ENCODE peak calls at places on chromosome 22, in ten cellular contexts. L is GM04504; F is CD4-positive, CD25-positive, alpha-beta regulatory T cell; N is kidney tubule cell; H is T-helper 2 cell; Z is activated naive CD4-positive, alpha-beta T cell treated with anti-CD3 and anti-CD28 coated beads, Interleukin-2, amount 50 U/mL, for 16 hours; V is gastrocnemius medialis; M is right atrium auricular region; I is dorsolateral prefrontal cortex; D is Peyer's patch. W is an unnamed sample.

GRCh38 chr22:30036656-30037055 is 43.6 kb upstream of the HORMAD2 start:
- DNase-seq in N (peak; percentile 72), V (no peak), F (no peak), L (no peak), Z (no peak), I (no peak), D (no peak), H (no peak), M (no peak), W (no peak)

GRCh38 chr22:31247726-31248125 is 35.6 kb downstream of the LIMK2 start:
- DNase-seq in L (no peak), I (no peak), N (no peak), V (no peak), Z (no peak), H (no peak), D (no peak), M (no peak), F (no peak), W (no peak)

GRCh38 chr22:44359496-44360110 is 46.9 kb upstream of the SHISAL1 start:
- DNase-seq in M (no peak), H (no peak), L (no peak), F (no peak), V (no peak), N (no peak), Z (no peak), I (no peak), D (peak; percentile 30), W (no peak)

GRCh38 chr22:26065847-26066246 is 103.4 kb upstream of the SEZ6L start:
- DNase-seq in Z (no peak), F (no peak), M (no peak), N (no peak), L (no peak), I (no peak), V (no peak), H (no peak), D (no peak), W (no peak)

GRCh38 chr22:19579880-19580279 is 55.7 kb upstream of the CLDN5 start:
- DNase-seq in I (no peak), V (no peak), H (no peak), D (no peak), Z (no peak), F (no peak), L (no peak), M (no peak), N (peak; percentile 15), W (no peak)

GRCh38 chr22:21917206-21917958 is 35.3 kb downstream of the PPM1F start:
- DNase-seq in M (no peak), L (no peak), D (no peak), F (no peak), Z (no peak), N (no peak), I (no peak), V (no peak), H (no peak), W (no peak)

GRCh38 chr22:27108425-27109114 is 451.2 kb downstream of the MIAT start:
- DNase-seq in Z (no peak), N (peak; percentile 55), H (no peak), L (no peak), M (no peak), F (no peak), D (no peak), I (no peak), V (peak; percentile 23), W (no peak)

GRCh38 chr22:27885977-27886842 is 32.8 kb downstream of the PITPNB start:
- DNase-seq in V (peak; percentile 23), Z (peak; percentile 40), L (peak; percentile 77), H (peak; percentile 9), F (peak; percentile 14), I (no peak), M (no peak), N (peak; percentile 70), D (no peak), W (peak; percentile 62)

GRCh38 chr22:17781319-17782031 is 7.2 kb upstream of the BID start:
- DNase-seq in I (no peak), Z (peak; percentile 69), N (peak; percentile 89), H (no peak), L (peak; percentile 62), F (no peak), M (no peak), V (peak; percentile 36), D (no peak), W (no peak)

GRCh38 chr22:43389227-43389836 is 22.5 kb upstream of the MPPED1 start:
- DNase-seq in D (no peak), N (no peak), H (no peak), I (no peak), L (no peak), M (no peak), Z (no peak), F (no peak), V (no peak), W (no peak)

GRCh38 chr22:38864361-38865191 is 7.4 kb downstream of the CBX6 start:
- DNase-seq in L (no peak), N (no peak), H (no peak), Z (no peak), D (peak; percentile 49), F (no peak), I (peak; percentile 31), M (no peak), V (no peak), W (no peak)

GRCh38 chr22:50730013-50730891 is 7.8 kb upstream of the ACR start:
- DNase-seq in F (no peak), L (no peak), I (peak; percentile 45), Z (no peak), H (no peak), D (no peak), V (peak; percentile 6), N (no peak), M (no peak), W (no peak)

GRCh38 chr22:43829904-43830851 is 18.1 kb upstream of the EFCAB6 start:
- DNase-seq in M (peak; percentile 94), Z (no peak), F (no peak), V (peak; percentile 91), L (peak; percentile 27), N (peak; percentile 43), H (no peak), I (peak; percentile 35), D (peak; percentile 42), W (no peak)

GRCh38 chr22:21044931-21045584 is 688 bp upstream of the LRRC74B start:
- DNase-seq in F (no peak), L (peak; percentile 41), I (no peak), V (peak; percentile 73), H (no peak), Z (no peak), M (no peak), N (peak; percentile 13), D (peak; percentile 50), W (no peak)

GRCh38 chr22:28297504-28297903 is 378.4 kb upstream of the PITPNB start:
- DNase-seq in H (no peak), Z (no peak), N (no peak), V (no peak), L (no peak), M (no peak), D (no peak), I (peak; percentile 49), F (no peak), W (no peak)

GRCh38 chr22:35411112-35411511 is 11.2 kb downstream of the MCM5 start:
- DNase-seq in M (no peak), L (no peak), V (no peak), D (no peak), N (no peak), I (no peak), Z (no peak), H (no peak), F (no peak), W (peak; percentile 70)

GRCh38 chr22:46578824-46579561 is 41.2 kb upstream of the GRAMD4 start:
- DNase-seq in M (peak; percentile 84), I (peak; percentile 44), Z (peak; percentile 5), L (no peak), D (peak; percentile 76), F (no peak), V (peak; percentile 79), H (no peak), N (peak; percentile 17), W (no peak)

GRCh38 chr22:24926849-24927579 is 19.5 kb downstream of the LHFPL7 start:
- DNase-seq in M (no peak), I (no peak), H (no peak), D (no peak), V (no peak), L (no peak), N (peak; percentile 50), F (no peak), Z (no peak), W (no peak)

GRCh38 chr22:39296535-39296934 is 22.9 kb downstream of the RPL3 start:
- DNase-seq in M (no peak), V (no peak), Z (no peak), H (no peak), F (no peak), D (no peak), N (no peak), L (no peak), I (no peak), W (no peak)

GRCh38 chr22:46159212-46159611 is 8.9 kb downstream of the PPARA start:
- DNase-seq in Z (no peak), F (no peak), N (no peak), H (no peak), V (no peak), I (no peak), L (no peak), D (no peak), M (no peak), W (no peak)

GRCh38 chr22:32874330-32874729 is 72.8 kb downstream of the TIMP3 start:
- DNase-seq in M (no peak), V (no peak), Z (no peak), L (no peak), D (no peak), F (no peak), I (no peak), N (no peak), H (no peak), W (no peak)

GRCh38 chr22:30837531-30837930 is 131.0 kb downstream of the MORC2 start:
- DNase-seq in L (no peak), N (no peak), F (no peak), I (no peak), D (no peak), V (no peak), M (no peak), H (no peak), Z (no peak), W (no peak)

GRCh38 chr22:31846161-31847115 is 92.6 kb downstream of the DEPDC5 start:
- DNase-seq in N (no peak), Z (peak; percentile 13), I (no peak), L (no peak), H (no peak), D (no peak), F (no peak), V (no peak), M (no peak), W (peak; percentile 63)

GRCh38 chr22:19876941-19877625 is 22.4 kb upstream of the GNB1L start:
- DNase-seq in H (no peak), I (peak; percentile 33), V (peak; percentile 7), M (no peak), L (no peak), D (no peak), N (no peak), F (no peak), Z (peak; percentile 8), W (no peak)

GRCh38 chr22:50323900-50324299 is 2.9 kb downstream of the DENND6B start:
- DNase-seq in H (no peak), V (no peak), I (no peak), N (no peak), F (no peak), L (no peak), D (peak; percentile 31), M (no peak), Z (no peak), W (no peak)

GRCh38 chr22:45612451-45612901 is 59.2 kb upstream of the ATXN10 start:
- DNase-seq in V (peak; percentile 81), H (no peak), Z (no peak), F (no peak), L (peak; percentile 51), D (no peak), M (peak; percentile 84), I (no peak), N (peak; percentile 91), W (no peak)

GRCh38 chr22:21629262-21630149 is at the start of gene YDJC:
- DNase-seq in D (peak; percentile 97), F (peak; percentile 91), L (peak; percentile 55), H (peak; percentile 91), V (peak; percentile 85), Z (peak; percentile 97), N (peak; percentile 96), I (peak; percentile 88), M (no peak), W (peak; percentile 90)

GRCh38 chr22:33513388-33514336 is 406.6 kb downstream of the LARGE1 start:
- DNase-seq in Z (no peak), I (no peak), M (no peak), H (no peak), L (no peak), D (no peak), V (no peak), N (no peak), F (no peak), W (no peak)

W was measured in germinal center.